ENCODE peak calls at places on chromosomes 5 and 9, in four cellular contexts. H is Peyer's patch, Z is GM23338, F is fibroblast of lung. M is an unnamed sample.

GRCh38 chr5:91417219-91417618 is 34.1 kb upstream of the ARRDC3 start:
- DNase-seq in F (peak), H (no peak), Z (no peak), M (no peak)

GRCh38 chr9:80789831-80790230 is 899.5 kb downstream of the TLE1 start:
- DNase-seq in Z (no peak), F (no peak), H (no peak), M (no peak)

GRCh38 chr5:159442210-159442850 is 112.0 kb upstream of the IL12B start:
- DNase-seq in Z (peak), F (peak), H (no peak), M (no peak)

GRCh38 chr9:35691757-35692301 is 2.1 kb upstream of the TPM2 start:
- DNase-seq in Z (peak), H (no peak), F (no peak), M (no peak)

GRCh38 chr9:22413884-22414283 is 32.7 kb upstream of the DMRTA1 start:
- DNase-seq in F (no peak), H (no peak), Z (no peak), M (no peak)

GRCh38 chr9:74275872-74276508 is 221.1 kb upstream of the RORB start:
- DNase-seq in Z (no peak), F (no peak), H (no peak), M (peak)

GRCh38 chr9:128201441-128202369 is 1.5 kb upstream of the DNM1 start:
- DNase-seq in Z (no peak), F (no peak), H (no peak), M (no peak)

GRCh38 chr5:116621599-116621998 is 47.0 kb upstream of the SEMA6A start:
- DNase-seq in Z (peak), H (no peak), F (no peak), M (no peak)

GRCh38 chr5:137758719-137759312 is 4.7 kb upstream of the HNRNPA0 start:
- DNase-seq in F (no peak), H (no peak), Z (no peak), M (no peak)

GRCh38 chr5:2754621-2755370 is 3.3 kb upstream of the IRX2 start:
- DNase-seq in H (no peak), Z (peak), F (no peak), M (no peak)

GRCh38 chr5:84623034-84623433 is 238.4 kb upstream of the EDIL3 start:
- DNase-seq in F (no peak), H (no peak), Z (no peak), M (no peak)

GRCh38 chr5:138490648-138491283 is 25.5 kb downstream of the EGR1 start:
- DNase-seq in Z (no peak), F (no peak), H (no peak), M (no peak)

GRCh38 chr9:82991684-82992083 is 71.3 kb downstream of the RASEF start:
- DNase-seq in F (peak), H (no peak), Z (no peak), M (no peak)

GRCh38 chr9:28379082-28379481 is 805.8 kb upstream of the C9orf72 start:
- DNase-seq in F (no peak), Z (no peak), H (no peak), M (no peak)

GRCh38 chr5:83472213-83472507 is 616 bp downstream of the VCAN start:
- DNase-seq in Z (no peak), H (no peak), F (no peak), M (no peak)

GRCh38 chr9:111598730-111599091 is 736 bp downstream of the PTGR1 start:
- DNase-seq in F (peak), H (no peak), Z (no peak), M (no peak)

GRCh38 chr9:35905912-35906679 is at the start of gene HRCT1:
- DNase-seq in Z (no peak), F (peak), H (peak), M (peak)

GRCh38 chr5:945691-946541 is 53.2 kb downstream of the TRIP13 start:
- DNase-seq in H (peak), Z (no peak), F (no peak), M (peak)

GRCh38 chr9:131027048-131027871 is 18.3 kb downstream of the LAMC3 start:
- DNase-seq in Z (no peak), F (no peak), H (peak), M (no peak)

GRCh38 chr5:141513021-141513626 is 24.2 kb downstream of the PCDHGC5 start:
- DNase-seq in F (peak), H (no peak), Z (peak), M (peak)

GRCh38 chr5:103308774-103309173 is 50.2 kb downstream of the MACIR start:
- DNase-seq in Z (no peak), H (no peak), F (no peak), M (no peak)

GRCh38 chr9:90344013-90344412 is 298.6 kb downstream of the DIRAS2 start:
- DNase-seq in H (no peak), Z (no peak), F (no peak), M (no peak)

GRCh38 chr5:145811834-145812625 is 23.1 kb downstream of the PRELID2 start:
- DNase-seq in Z (peak), F (peak), H (no peak), M (no peak)

GRCh38 chr5:171155621-171156020 is 153.4 kb upstream of the TLX3 start:
- DNase-seq in F (peak), Z (no peak), H (no peak), M (no peak)

GRCh38 chr5:35876454-35876853 is 19.8 kb downstream of the IL7R start:
- DNase-seq in Z (no peak), H (no peak), F (no peak), M (no peak)

GRCh38 chr9:88202321-88202720 is 64.0 kb upstream of the SPATA31C2 start:
- DNase-seq in H (no peak), Z (no peak), F (no peak), M (no peak)

GRCh38 chr5:669111-669841 is 23.9 kb downstream of the TPPP start:
- DNase-seq in F (no peak), Z (peak), H (no peak), M (peak)

GRCh38 chr9:6869081-6869948 is 111.5 kb downstream of the KDM4C start:
- DNase-seq in Z (peak), F (no peak), H (no peak), M (no peak)

GRCh38 chr9:78301466-78301865 is 4.5 kb downstream of the PSAT1 start:
- DNase-seq in Z (no peak), H (no peak), F (no peak), M (no peak)
- TF ChIP-seq CTCF in Z (no peak), H (no peak), F (no peak), M (no peak)

GRCh38 chr5:97229196-97229595 is 46.1 kb upstream of the RIOK2 start:
- DNase-seq in F (no peak), Z (no peak), H (no peak), M (no peak)
- H3K27ac ChIP-seq in F (no peak), Z (no peak), H (no peak), M (no peak)

GRCh38 chr5:67374378-67374777 is 177.8 kb upstream of the CD180 start:
- DNase-seq in Z (no peak), F (no peak), H (no peak), M (no peak)

GRCh38 chr5:67373518-67373917 is 176.9 kb upstream of the CD180 start:
- DNase-seq in F (no peak), Z (no peak), H (no peak), M (no peak)

GRCh38 chr5:67372887-67373286 is 176.3 kb upstream of the CD180 start:
- DNase-seq in F (no peak), H (no peak), Z (no peak), M (no peak)

GRCh38 chr5:67377651-67378050 is 181.1 kb upstream of the CD180 start:
- DNase-seq in Z (no peak), F (no peak), H (no peak), M (no peak)

DNA sequence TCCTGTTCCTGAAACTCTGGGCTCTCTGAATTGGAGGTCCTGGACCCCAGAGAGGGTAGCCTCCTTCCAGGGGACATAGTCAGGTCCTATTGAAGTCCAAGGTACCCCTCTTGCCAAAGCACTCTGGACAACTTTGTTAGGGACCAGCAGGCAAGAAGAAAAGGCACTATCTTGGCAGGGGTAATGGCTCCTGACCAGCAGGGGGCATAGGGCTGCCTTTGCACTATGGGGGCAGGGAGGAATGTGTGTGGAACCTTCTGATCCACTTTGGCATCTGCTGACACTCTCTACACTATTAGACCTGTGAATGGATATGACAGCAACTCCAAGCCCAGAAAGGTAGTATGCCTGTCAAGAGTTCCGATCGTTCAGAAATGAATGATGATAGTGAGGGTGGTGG is 179.0 kb upstream of the CD180 start:
- DNase-seq in H (no peak), F (no peak), Z (no peak), M (no peak)
- TF ChIP-seq CTCF in H (no peak), F (no peak), Z (peak), M (no peak)

DNA sequence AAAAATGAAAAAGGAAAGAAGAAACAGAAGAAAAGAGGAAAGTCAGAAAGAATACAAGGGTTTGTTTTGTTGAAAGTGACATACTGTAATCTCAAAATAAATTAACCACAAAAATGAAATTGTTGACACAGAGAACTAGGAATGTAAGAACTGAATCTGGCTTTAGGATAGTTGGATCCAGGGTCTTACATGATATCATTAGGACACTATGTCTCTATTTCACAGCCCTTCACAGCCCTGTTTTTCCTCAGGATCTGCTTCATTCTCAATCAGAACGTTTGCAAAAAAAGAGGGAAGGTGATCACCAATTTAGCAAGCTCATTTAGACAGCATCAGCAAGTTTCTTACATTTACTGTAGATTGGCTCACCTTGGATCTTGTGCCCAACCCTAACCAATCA is 188.5 kb upstream of the NREP start:
- DNase-seq in H (no peak), F (peak), Z (no peak), M (no peak)
- H3K27ac ChIP-seq in H (no peak), F (no peak), Z (no peak), M (no peak)

GRCh38 chr9:117355542-117355941 is 59.3 kb downstream of the ASTN2 start:
- DNase-seq in Z (no peak), F (no peak), H (no peak), M (no peak)

GRCh38 chr9:117359910-117360309 is 54.9 kb downstream of the ASTN2 start:
- DNase-seq in Z (no peak), H (no peak), F (no peak), M (no peak)

GRCh38 chr9:117354997-117355396 is 59.9 kb downstream of the ASTN2 start:
- DNase-seq in Z (no peak), F (no peak), H (no peak), M (no peak)

GRCh38 chr9:117354252-117354847 is 60.5 kb downstream of the ASTN2 start:
- DNase-seq in F (no peak), H (no peak), Z (peak), M (no peak)
- TF ChIP-seq CTCF in F (no peak), H (no peak), Z (peak), M (no peak)

DNA sequence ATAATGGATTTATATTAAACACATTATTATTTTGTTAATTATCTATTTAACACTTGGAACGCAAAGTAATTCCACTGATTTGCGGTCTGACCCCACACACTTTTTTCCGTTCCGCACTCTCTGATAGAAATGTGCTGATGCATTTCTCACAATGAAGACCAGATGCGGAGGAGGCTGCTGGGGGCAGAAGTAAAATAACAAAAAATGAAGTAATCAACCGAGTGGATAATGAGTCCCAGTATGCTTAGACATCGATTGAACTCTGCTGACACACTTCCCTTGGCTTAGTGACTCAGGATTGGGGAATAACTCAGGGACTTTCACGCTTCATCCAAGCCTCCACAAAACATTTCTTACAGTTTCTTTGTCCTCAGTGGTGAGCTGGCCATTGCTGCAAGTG is 201.1 kb downstream of the ADAMTS12 start:
- DNase-seq in Z (no peak), F (peak), H (no peak), M (no peak)
- H3K27ac ChIP-seq in Z (no peak), F (no peak), H (no peak), M (no peak)

GRCh38 chr9:84716217-84716616 is 46.7 kb downstream of the NTRK2 start:
- DNase-seq in Z (no peak), F (no peak), H (no peak), M (no peak)

GRCh38 chr9:84708400-84708799 is 38.9 kb downstream of the NTRK2 start:
- DNase-seq in F (no peak), H (no peak), Z (peak), M (no peak)

GRCh38 chr9:84711398-84711777 is 41.9 kb downstream of the NTRK2 start:
- DNase-seq in F (no peak), H (no peak), Z (no peak), M (no peak)

GRCh38 chr9:84711936-84712335 is 42.4 kb downstream of the NTRK2 start:
- DNase-seq in Z (no peak), H (no peak), F (no peak), M (no peak)

DNA sequence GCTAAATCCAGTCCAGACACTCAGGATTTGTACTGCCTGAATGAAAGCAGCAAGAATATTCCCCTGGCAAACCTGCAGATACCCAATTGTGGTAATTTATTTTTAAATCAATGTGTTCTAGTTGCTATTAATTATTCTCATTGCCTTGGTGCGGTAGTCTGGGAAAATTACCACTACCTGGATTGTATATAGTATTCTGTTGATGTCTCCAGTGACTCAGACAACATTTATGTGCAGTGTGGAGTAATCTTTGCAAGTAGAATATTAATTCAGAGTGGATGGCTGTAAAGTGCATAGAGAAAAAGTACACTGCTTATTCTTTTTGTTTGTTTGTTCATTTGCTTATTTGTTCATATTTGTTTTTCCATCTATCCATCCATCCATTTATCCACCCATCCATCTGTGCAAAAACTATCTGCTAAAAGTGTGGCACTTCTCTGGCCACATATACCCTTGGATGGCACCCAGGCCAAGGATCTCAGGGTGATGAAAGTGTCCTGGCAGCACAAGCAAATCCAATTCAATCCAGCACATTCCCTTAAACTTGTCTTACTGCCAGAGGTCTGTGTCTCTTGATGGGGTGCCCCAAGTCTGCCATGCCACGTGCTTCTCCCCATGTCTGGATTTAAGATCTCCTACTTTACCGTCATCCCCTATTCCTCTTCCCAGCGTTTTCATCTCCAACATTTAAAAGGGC is 41.3 kb downstream of the NTRK2 start:
- DNase-seq in F (no peak), H (no peak), Z (no peak), M (no peak)
- TF ChIP-seq CTCF in F (no peak), H (no peak), Z (no peak), M (no peak)

GRCh38 chr9:33155393-33155792 is 11.7 kb downstream of the B4GALT1 start:
- DNase-seq in Z (no peak), F (no peak), H (no peak), M (no peak)

GRCh38 chr9:33151601-33152000 is 15.5 kb downstream of the B4GALT1 start:
- DNase-seq in Z (no peak), H (no peak), F (no peak), M (no peak)

GRCh38 chr9:33153001-33153400 is 14.1 kb downstream of the B4GALT1 start:
- DNase-seq in Z (no peak), F (no peak), H (no peak), M (no peak)

GRCh38 chr9:33153666-33154065 is 13.5 kb downstream of the B4GALT1 start:
- DNase-seq in Z (no peak), H (no peak), F (no peak), M (no peak)

DNA sequence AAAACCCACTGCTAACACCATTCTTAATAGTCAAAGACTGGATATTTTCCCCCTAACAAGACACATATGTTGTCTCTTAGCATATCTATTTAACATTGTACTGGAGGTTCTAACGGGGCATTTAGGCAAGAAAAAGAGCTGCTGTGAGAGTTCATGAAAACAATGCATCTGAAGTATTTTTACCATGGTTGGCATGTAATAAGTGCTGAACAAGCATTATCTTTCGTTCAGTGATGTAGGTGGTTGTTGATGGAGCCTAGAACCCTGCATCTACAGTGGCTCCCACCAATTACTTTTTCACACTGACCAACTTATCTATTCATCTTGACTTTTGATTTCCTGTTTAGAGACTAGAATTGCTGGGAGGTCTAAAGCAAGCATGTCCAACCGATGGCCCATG is 12.8 kb downstream of the B4GALT1 start:
- DNase-seq in Z (no peak), H (no peak), F (no peak), M (no peak)
- H3K27ac ChIP-seq in Z (no peak), H (peak), F (no peak), M (peak)

GRCh38 chr5:176458904-176459561 is 10.8 kb downstream of the FAF2 start:
- DNase-seq in H (no peak), F (no peak), Z (no peak), M (no peak)
- TF ChIP-seq CTCF in H (no peak), F (no peak), Z (no peak), M (no peak)

M was measured in spleen.